ENCODE peak calls at places on chromosomes 5 and 9, in five cellular contexts. S, U, C, W and N are unnamed samples.

GRCh38 chr5:116492016-116492623 is 82.5 kb downstream of the SEMA6A start:
- DNase-seq in U (no peak), C (peak; percentile 96), W (peak; percentile 90), S (peak; percentile 89), N (no peak)

GRCh38 chr5:125536582-125536981 is 790.1 kb upstream of the ZNF608 start:
- DNase-seq in W (no peak), U (no peak), S (peak; percentile 74), C (peak; percentile 64), N (no peak)

GRCh38 chr9:112846528-112847488 is 43.9 kb downstream of the SLC46A2 start:
- DNase-seq in C (peak; percentile 42), W (no peak), U (no peak), S (peak; percentile 76), N (no peak)

GRCh38 chr9:76521244-76521673 is 62.3 kb downstream of the GCNT1 start:
- DNase-seq in W (no peak), U (no peak), C (no peak), S (no peak), N (no peak)

GRCh38 chr5:100517301-100517974 is 17.7 kb upstream of the FAM174A start:
- DNase-seq in W (no peak), C (no peak), S (peak; percentile 76), U (no peak), N (no peak)

GRCh38 chr5:146394486-146394885 is 52.6 kb upstream of the TCERG1 start:
- DNase-seq in S (no peak), C (no peak), W (no peak), U (no peak), N (no peak)

GRCh38 chr9:31839273-31839672 is 545.2 kb upstream of the ACO1 start:
- DNase-seq in W (peak; percentile 64), C (no peak), S (peak; percentile 36), U (no peak), N (no peak)

GRCh38 chr5:134227259-134227658 is 1.4 kb upstream of the PPP2CA start:
- DNase-seq in U (no peak), W (peak; percentile 10), C (peak; percentile 18), S (peak; percentile 19), N (no peak)

GRCh38 chr9:74867483-74867882 is 20.2 kb downstream of the TRPM6 start:
- DNase-seq in U (no peak), C (no peak), W (no peak), S (no peak), N (no peak)

GRCh38 chr9:6829027-6829426 is 71.3 kb downstream of the KDM4C start:
- DNase-seq in U (no peak), S (no peak), C (no peak), W (peak; percentile 18), N (no peak)

GRCh38 chr9:95641591-95641990 is 124.8 kb upstream of the PTCH1 start:
- DNase-seq in S (peak; percentile 24), W (peak; percentile 40), U (no peak), C (peak; percentile 12), N (no peak)

GRCh38 chr9:73683862-73684591 is 532.4 kb downstream of the ANXA1 start:
- DNase-seq in C (peak; percentile 64), S (peak; percentile 10), W (peak; percentile 74), U (no peak), N (peak; percentile 3)

GRCh38 chr9:113614843-113615648 is 151.5 kb downstream of the RGS3 start:
- DNase-seq in W (peak; percentile 32), U (no peak), S (peak; percentile 83), C (peak; percentile 90), N (no peak)

GRCh38 chr9:81791076-81791475 is 101.7 kb upstream of the TLE1 start:
- DNase-seq in S (no peak), W (no peak), U (no peak), C (no peak), N (no peak)

GRCh38 chr5:30436718-30437117 is 756.8 kb upstream of the CDH6 start:
- DNase-seq in U (no peak), S (no peak), W (no peak), C (no peak), N (no peak)

GRCh38 chr9:93580654-93581380 is 4.4 kb downstream of the PHF2 start:
- DNase-seq in C (no peak), U (no peak), S (no peak), W (no peak), N (no peak)

GRCh38 chr9:124239249-124240073 is 18.3 kb upstream of the NEK6 start:
- DNase-seq in U (no peak), C (no peak), W (no peak), S (no peak), N (no peak)

GRCh38 chr9:87551692-87552303 is 54.1 kb downstream of the DAPK1 start:
- DNase-seq in W (no peak), S (peak; percentile 82), C (no peak), U (no peak), N (peak; percentile 17)

GRCh38 chr5:171975262-171975876 is 31.1 kb downstream of the FBXW11 start:
- DNase-seq in S (no peak), W (no peak), C (peak; percentile 58), U (no peak), N (no peak)

GRCh38 chr5:168836603-168837245 is 257.6 kb upstream of the PANK3 start:
- DNase-seq in W (no peak), U (no peak), S (no peak), C (no peak), N (no peak)

GRCh38 chr5:172749881-172750608 is 20.9 kb downstream of the DUSP1 start:
- DNase-seq in S (peak; percentile 41), U (no peak), W (no peak), C (peak; percentile 76), N (no peak)

GRCh38 chr5:135129307-135129706 is 95.3 kb upstream of the PITX1 start:
- DNase-seq in C (no peak), U (no peak), S (no peak), W (no peak), N (no peak)

GRCh38 chr5:171249460-171249859 is 59.6 kb upstream of the TLX3 start:
- DNase-seq in U (no peak), W (no peak), S (no peak), C (no peak), N (no peak)

GRCh38 chr5:150000990-150001659 is 586 bp downstream of the HMGXB3 start:
- DNase-seq in S (peak; percentile 47), W (peak; percentile 12), U (peak; percentile 31), C (peak; percentile 55), N (peak; percentile 61)

GRCh38 chr5:42592401-42592800 is 164.2 kb upstream of the CCDC152 start:
- DNase-seq in S (no peak), U (no peak), C (no peak), W (no peak), N (no peak)